ENCODE peak calls at places on chromosomes 2 and 18, in five cellular contexts. W, D, V, Y and N are unnamed samples.

GRCh38 chr2:109376115-109376514 is 237.7 kb downstream of the SEPTIN10 start:
- DNase-seq in W (no peak), D (no peak), V (no peak), Y (no peak), N (no peak)

GRCh38 chr2:235564884-235565530 is 71.2 kb downstream of the AGAP1 start:
- DNase-seq in W (no peak), D (no peak), V (no peak), Y (no peak), N (no peak)

GRCh38 chr2:238811765-238812164 is 36.1 kb upstream of the TWIST2 start:
- DNase-seq in W (peak), D (peak), V (no peak), Y (no peak), N (peak)

GRCh38 chr2:54983345-54984235 is 66.7 kb downstream of the RTN4 start:
- DNase-seq in W (no peak), D (no peak), V (peak), Y (no peak), N (no peak)

GRCh38 chr2:211793783-211794182 is 744.8 kb downstream of the ERBB4 start:
- DNase-seq in W (no peak), D (no peak), V (no peak), Y (no peak), N (no peak)

GRCh38 chr2:54524236-54524991 is 68.3 kb downstream of the SPTBN1 start:
- DNase-seq in W (no peak), D (peak), V (peak), Y (no peak), N (no peak)

GRCh38 chr18:28088477-28088876 is 88.5 kb downstream of the CDH2 start:
- DNase-seq in W (no peak), D (no peak), V (no peak), Y (no peak), N (no peak)

GRCh38 chr2:73285162-73285739 is 973 bp upstream of the FBXO41 start:
- DNase-seq in W (no peak), D (no peak), V (no peak), Y (no peak), N (peak)

GRCh38 chr2:19746611-19747309 is 155.0 kb downstream of the TTC32 start:
- DNase-seq in W (no peak), D (peak), V (peak), Y (no peak), N (no peak)

GRCh38 chr18:9260388-9261380 is 73.9 kb upstream of the TWSG1 start:
- DNase-seq in W (no peak), D (peak), V (no peak), Y (no peak), N (no peak)

GRCh38 chr2:64914735-64915509 is 74.3 kb upstream of the SLC1A4 start:
- DNase-seq in W (no peak), D (peak), V (no peak), Y (no peak), N (no peak)
- H3K4me3 ChIP-seq in W (no peak), D (no peak), V (no peak), Y (no peak), N (no peak)

GRCh38 chr18:49460958-49461601 is 635 bp upstream of the DYM start:
- DNase-seq in W (no peak), D (peak), V (no peak), Y (no peak), N (peak)

GRCh38 chr18:49461602-49461977 is 1.1 kb upstream of the DYM start:
- DNase-seq in W (no peak), D (no peak), V (no peak), Y (no peak), N (no peak)

GRCh38 chr18:49467599-49467998 is 7.2 kb upstream of the DYM start:
- DNase-seq in W (no peak), D (no peak), V (no peak), Y (no peak), N (no peak)

GRCh38 chr18:49467019-49467563 is 6.6 kb upstream of the DYM start:
- DNase-seq in W (no peak), D (no peak), V (no peak), Y (no peak), N (no peak)

GRCh38 chr18:49464718-49465598 is 4.5 kb upstream of the DYM start:
- DNase-seq in W (no peak), D (no peak), V (peak), Y (no peak), N (no peak)
- H3K4me3 ChIP-seq in W (no peak), D (no peak), V (no peak), Y (no peak), N (no peak)

GRCh38 chr2:120222186-120223033 is 790 bp downstream of the TMEM185B start:
- DNase-seq in W (no peak), D (no peak), V (no peak), Y (no peak), N (no peak)

GRCh38 chr2:120225549-120226065 is 2.4 kb upstream of the TMEM185B start:
- DNase-seq in W (no peak), D (no peak), V (no peak), Y (no peak), N (peak)

GRCh38 chr2:120223034-120223912 is at the start of gene TMEM185B:
- DNase-seq in W (peak), D (peak), V (peak), Y (peak), N (peak)

GRCh38 chr2:120224735-120225548 is 1.7 kb upstream of the TMEM185B start:
- DNase-seq in W (no peak), D (no peak), V (no peak), Y (peak), N (no peak)

DNA sequence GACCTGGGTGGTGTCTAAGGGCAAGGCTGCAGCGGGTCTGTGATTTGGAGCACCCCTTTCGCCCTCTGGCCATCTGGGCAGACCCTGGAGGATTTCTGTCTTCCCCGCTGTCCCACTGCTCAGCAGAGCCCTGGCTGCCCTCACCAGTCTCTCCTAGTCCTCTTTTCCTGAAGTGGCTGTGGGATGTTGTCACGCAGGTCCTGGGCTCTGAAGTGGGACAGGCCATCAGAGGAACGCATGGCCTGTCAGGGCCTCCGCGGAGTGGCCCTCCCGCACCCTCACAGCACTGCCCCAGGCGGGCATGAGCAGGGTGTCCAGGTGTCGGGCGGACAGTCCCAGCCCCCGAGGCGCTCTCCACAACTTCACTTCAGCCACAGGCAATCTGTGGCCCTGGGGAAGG is 1.1 kb upstream of the TMEM185B start:
- DNase-seq in W (no peak), D (no peak), V (no peak), Y (no peak), N (no peak)
- H3K4me3 ChIP-seq in W (no peak), D (no peak), V (no peak), Y (no peak), N (no peak)

GRCh38 chr2:233538741-233539140 is 27.8 kb downstream of the USP40 start:
- DNase-seq in W (no peak), D (no peak), V (no peak), Y (no peak), N (no peak)

GRCh38 chr2:233542507-233542906 is 24.1 kb downstream of the USP40 start:
- DNase-seq in W (no peak), D (peak), V (no peak), Y (peak), N (no peak)

GRCh38 chr2:233546101-233546500 is 20.5 kb downstream of the USP40 start:
- DNase-seq in W (no peak), D (no peak), V (no peak), Y (no peak), N (no peak)

GRCh38 chr2:233546774-233547173 is 19.8 kb downstream of the USP40 start:
- DNase-seq in W (no peak), D (no peak), V (no peak), Y (no peak), N (no peak)

DNA sequence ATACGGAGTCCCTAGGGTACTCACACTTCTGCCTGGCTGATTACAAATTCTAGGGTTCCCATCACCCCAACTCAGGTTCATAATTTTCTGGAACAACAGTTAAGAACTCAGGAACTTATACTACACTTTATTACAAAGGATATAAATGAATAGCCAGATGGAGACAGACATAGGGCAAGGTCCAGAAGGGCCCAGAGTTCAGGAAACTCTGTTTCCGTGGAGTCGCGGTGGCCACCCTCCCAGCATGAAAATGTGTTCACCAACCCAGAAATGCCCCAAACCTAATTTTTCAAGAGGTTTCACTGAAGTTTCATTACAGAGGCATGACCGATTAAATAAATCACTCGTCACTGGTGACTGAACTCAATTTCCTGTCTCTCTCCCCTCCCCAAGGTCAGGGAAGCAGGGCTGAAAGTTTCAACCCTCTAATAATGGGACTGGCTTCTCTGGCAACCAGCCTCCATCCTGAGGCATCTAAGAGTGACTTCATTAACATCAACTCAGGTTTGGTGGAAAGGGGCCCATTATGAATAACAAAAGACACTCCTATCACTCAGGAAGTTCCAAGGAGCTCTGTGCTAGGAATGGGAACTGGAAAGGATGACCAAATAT is 22.4 kb downstream of the USP40 start:
- DNase-seq in W (no peak), D (no peak), V (peak), Y (no peak), N (peak)
- H3K4me3 ChIP-seq in W (no peak), D (no peak), V (no peak), Y (no peak), N (no peak)

GRCh38 chr2:9738062-9738717 is 105.1 kb upstream of the TAF1B start:
- DNase-seq in W (no peak), D (no peak), V (no peak), Y (no peak), N (no peak)

GRCh38 chr2:9737053-9737875 is 106.0 kb upstream of the TAF1B start:
- DNase-seq in W (no peak), D (peak), V (no peak), Y (no peak), N (no peak)

GRCh38 chr2:9734308-9734707 is 103.5 kb upstream of the YWHAQ start:
- DNase-seq in W (no peak), D (no peak), V (no peak), Y (no peak), N (no peak)

GRCh38 chr2:9735335-9735734 is 104.5 kb upstream of the YWHAQ start:
- DNase-seq in W (no peak), D (no peak), V (no peak), Y (no peak), N (no peak)

GRCh38 chr2:9736008-9736407 is 105.2 kb upstream of the YWHAQ start:
- DNase-seq in W (no peak), D (no peak), V (no peak), Y (no peak), N (no peak)
- H3K4me3 ChIP-seq in W (no peak), D (no peak), V (no peak), Y (no peak), N (no peak)

DNA sequence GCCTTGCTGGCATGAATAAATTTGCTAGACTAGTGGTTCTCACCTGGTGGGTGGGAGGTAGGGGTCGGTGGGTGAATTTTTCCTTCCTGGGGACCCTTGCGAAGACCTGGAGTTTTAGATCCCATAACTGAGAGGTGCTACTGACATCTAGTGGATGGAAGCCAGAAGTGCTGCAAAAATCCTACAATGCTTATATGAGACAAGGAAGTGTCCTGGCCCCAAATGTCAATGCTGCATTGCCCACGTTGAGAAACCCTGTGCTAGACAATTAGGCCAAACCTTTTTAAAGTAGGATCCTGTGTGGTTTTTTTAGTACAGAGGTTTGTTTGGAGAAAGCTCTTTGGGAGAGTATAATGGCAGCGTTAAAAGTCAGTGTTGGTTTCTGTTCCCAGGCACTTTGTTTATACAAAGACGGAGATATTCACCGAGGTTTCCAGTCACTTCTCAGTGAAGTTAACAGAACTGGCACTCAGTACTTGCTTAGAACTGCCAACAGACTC is 9.6 kb downstream of the SERPINB8 start:
- DNase-seq in W (peak), D (peak), V (peak), Y (peak), N (no peak)
- H3K4me3 ChIP-seq in W (peak), D (peak), V (no peak), Y (no peak), N (no peak)

DNA sequence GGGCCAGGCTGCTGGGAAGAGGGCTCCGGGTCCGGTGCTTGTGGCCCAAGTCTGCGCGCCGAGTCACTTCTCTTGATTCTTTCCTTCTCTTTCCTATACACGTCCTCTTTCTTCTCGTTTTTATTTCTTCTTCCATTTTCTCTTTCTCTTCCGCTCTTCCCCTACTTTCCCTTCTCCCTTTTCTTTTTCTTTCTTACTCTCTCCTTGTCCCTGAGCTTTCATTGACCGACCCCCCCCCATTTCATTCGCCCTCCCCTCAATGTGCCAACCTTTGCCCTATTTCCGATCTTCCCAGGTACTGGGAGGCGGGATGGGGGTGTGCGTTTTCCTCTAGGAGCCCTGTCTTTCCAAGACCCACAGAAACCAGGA is 1.8 kb downstream of the ONECUT2 start:
- DNase-seq in W (no peak), D (no peak), V (no peak), Y (no peak), N (no peak)
- H3K4me3 ChIP-seq in W (no peak), D (no peak), V (no peak), Y (peak), N (no peak)

GRCh38 chr2:104844813-104845551 is 8.9 kb upstream of the POU3F3 start:
- DNase-seq in W (no peak), D (no peak), V (no peak), Y (no peak), N (no peak)
- H3K4me3 ChIP-seq in W (no peak), D (no peak), V (no peak), Y (no peak), N (no peak)

GRCh38 chr2:225010804-225011203 is 31.5 kb downstream of the DOCK10 start:
- DNase-seq in W (no peak), D (peak), V (peak), Y (no peak), N (no peak)
- H3K4me3 ChIP-seq in W (no peak), D (no peak), V (no peak), Y (no peak), N (no peak)